ENCODE peak calls at places on chromosome 16, in six cellular contexts. A, W, X, J, H and L are unnamed samples. For H3K4me1, the result is how much of the 10 kb centered on the place peaks cover.

GRCh38 chr16:84478172-84478948 is 26.1 kb downstream of the MEAK7 start:
- DNase-seq in A (no peak), W (no peak), X (no peak), J (no peak), H (no peak), L (no peak)

GRCh38 chr16:88831838-88832237 is 20.1 kb upstream of the APRT start:
- DNase-seq in A (no peak), W (no peak), X (no peak), J (no peak), H (no peak), L (no peak)

GRCh38 chr16:3264137-3265036 is 8.0 kb upstream of the MEFV start:
- DNase-seq in A (peak), W (peak), X (peak), J (peak), H (peak), L (peak)

GRCh38 chr16:68332411-68333121 is 21.7 kb downstream of the PRMT7 start:
- DNase-seq in A (no peak), W (no peak), X (no peak), J (no peak), H (peak), L (no peak)

GRCh38 chr16:65624696-65625095 is 502.8 kb upstream of the CDH11 start:
- DNase-seq in A (no peak), W (no peak), X (no peak), J (no peak), H (no peak), L (no peak)

GRCh38 chr16:17633146-17633966 is 162.6 kb upstream of the XYLT1 start:
- DNase-seq in A (no peak), W (no peak), X (no peak), J (no peak), H (no peak), L (no peak)

GRCh38 chr16:84839054-84839453 is 19.3 kb downstream of the CRISPLD2 start:
- DNase-seq in A (no peak), W (no peak), X (no peak), J (no peak), H (peak), L (no peak)

GRCh38 chr16:49330562-49331201 is 42.9 kb upstream of the C16orf78 start:
- DNase-seq in A (no peak), W (no peak), X (no peak), J (no peak), H (no peak), L (no peak)

GRCh38 chr16:77877712-77878111 is 89.3 kb downstream of the VAT1L start:
- DNase-seq in A (no peak), W (no peak), X (no peak), J (no peak), H (no peak), L (no peak)

GRCh38 chr16:54928421-54929089 is 2.1 kb upstream of the IRX5 start:
- DNase-seq in A (peak), W (peak), X (no peak), J (peak), H (peak), L (peak)

GRCh38 chr16:67207857-67208524 is 9.1 kb downstream of the ELMO3 start:
- DNase-seq in A (no peak), W (peak), X (no peak), J (no peak), H (no peak), L (no peak)

GRCh38 chr16:84643180-84643583 is 5.1 kb upstream of the KLHL36 start:
- DNase-seq in A (no peak), W (peak), X (peak), J (peak), H (peak), L (peak)

GRCh38 chr16:10362077-10362863 is 23.6 kb upstream of the ATF7IP2 start:
- DNase-seq in A (no peak), W (no peak), X (no peak), J (no peak), H (no peak), L (no peak)

DNA sequence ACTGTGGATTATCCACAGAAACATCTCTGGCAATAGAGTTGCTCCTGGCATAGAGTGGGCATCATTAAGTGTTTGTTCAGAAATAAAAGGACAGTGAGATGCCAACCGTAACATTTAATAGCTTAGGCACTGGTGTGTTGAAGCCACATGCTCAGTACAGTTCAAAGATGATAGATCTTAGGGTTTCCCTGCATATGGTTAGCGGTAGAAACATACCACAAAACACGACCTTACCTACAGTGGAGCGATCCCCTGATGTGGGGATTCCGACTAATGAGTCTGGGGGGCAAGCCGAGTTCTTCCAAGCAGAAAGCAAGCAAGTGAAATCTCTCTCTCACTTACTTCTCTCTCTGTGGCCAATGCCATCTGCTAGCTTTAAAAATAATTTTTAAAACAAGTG is 89.5 kb upstream of the CACNG3 start:
- DNase-seq in A (no peak), W (no peak), X (no peak), J (no peak), H (no peak), L (no peak)
- H3K4me1 ChIP-seq in A (under half), W (under half), X (under half), J (under half), H (under half), L (under half)

GRCh38 chr16:82082097-82082496 is 47.0 kb downstream of the HSD17B2 start:
- DNase-seq in A (no peak), W (no peak), X (no peak), J (no peak), H (no peak), L (no peak)
- H3K4me1 ChIP-seq in A (under half), W (under half), X (under half), J (under half), H (under half), L (under half)

GRCh38 chr16:79756571-79756970 is 156.0 kb upstream of the MAF start:
- DNase-seq in A (no peak), W (no peak), X (no peak), J (no peak), H (no peak), L (no peak)
- H3K4me1 ChIP-seq in A (under half), W (under half), X (under half), J (under half), H (under half), L (under half)

GRCh38 chr16:57480127-57480753 is 6.1 kb downstream of the DOK4 start:
- DNase-seq in A (no peak), W (peak), X (no peak), J (peak), H (peak), L (no peak)
- H3K4me1 ChIP-seq in A (under half), W (under half), X (half or more), J (under half), H (half or more), L (under half)